ENCODE peak calls at places on chromosome 9, in seven cellular contexts. One of them, this sample, is unnamed.

GRCh38 chr9:95505676-95506437 is 10.9 kb downstream of the PTCH1 start:
- DNase-seq in NCI-H460: peak
- DNase-seq in ELR: peak
- DNase-seq in GM04504: no peak
- DNase-seq in Panc1: no peak
- DNase-seq in hepatocyte: peak
- DNase-seq in amniotic epithelial cell: peak
- DNase-seq in this sample: no peak

GRCh38 chr9:127386249-127386648 is 10.7 kb upstream of the SLC2A8 start:
- DNase-seq in NCI-H460: no peak
- DNase-seq in ELR: no peak
- DNase-seq in GM04504: no peak
- DNase-seq in Panc1: no peak
- DNase-seq in hepatocyte: no peak
- DNase-seq in amniotic epithelial cell: no peak
- DNase-seq in this sample: no peak

GRCh38 chr9:121510766-121511555 is 11.3 kb upstream of the GGTA1 start:
- DNase-seq in NCI-H460: no peak
- DNase-seq in ELR: no peak
- DNase-seq in GM04504: no peak
- DNase-seq in Panc1: no peak
- DNase-seq in hepatocyte: no peak
- DNase-seq in amniotic epithelial cell: no peak
- DNase-seq in this sample: no peak

GRCh38 chr9:107251756-107252322 is 31.2 kb upstream of the RAD23B start:
- DNase-seq in NCI-H460: no peak
- DNase-seq in ELR: peak
- DNase-seq in GM04504: peak
- DNase-seq in Panc1: no peak
- DNase-seq in hepatocyte: peak
- DNase-seq in amniotic epithelial cell: peak
- DNase-seq in this sample: no peak

GRCh38 chr9:134851015-134851414 is 29.6 kb upstream of the FCN2 start:
- DNase-seq in NCI-H460: no peak
- DNase-seq in ELR: no peak
- DNase-seq in GM04504: no peak
- DNase-seq in Panc1: no peak
- DNase-seq in hepatocyte: no peak
- DNase-seq in amniotic epithelial cell: no peak
- DNase-seq in this sample: no peak

GRCh38 chr9:18824095-18824666 is 208.8 kb downstream of the SAXO1 start:
- DNase-seq in NCI-H460: no peak
- DNase-seq in ELR: peak
- DNase-seq in GM04504: peak
- DNase-seq in Panc1: no peak
- DNase-seq in hepatocyte: peak
- DNase-seq in amniotic epithelial cell: peak
- DNase-seq in this sample: no peak

GRCh38 chr9:94921656-94922055 is 195.2 kb downstream of the AOPEP start:
- DNase-seq in NCI-H460: no peak
- DNase-seq in ELR: peak
- DNase-seq in GM04504: no peak
- DNase-seq in Panc1: no peak
- DNase-seq in hepatocyte: no peak
- DNase-seq in amniotic epithelial cell: no peak
- DNase-seq in this sample: no peak

GRCh38 chr9:122261469-122261881 is 3.2 kb downstream of the RBM18 start:
- DNase-seq in NCI-H460: peak
- DNase-seq in ELR: peak
- DNase-seq in GM04504: peak
- DNase-seq in Panc1: no peak
- DNase-seq in hepatocyte: peak
- DNase-seq in amniotic epithelial cell: peak
- DNase-seq in this sample: peak

GRCh38 chr9:14962193-14962899 is 52.1 kb upstream of the FREM1 start:
- DNase-seq in NCI-H460: no peak
- DNase-seq in ELR: no peak
- DNase-seq in GM04504: no peak
- DNase-seq in Panc1: no peak
- DNase-seq in hepatocyte: no peak
- DNase-seq in amniotic epithelial cell: no peak
- DNase-seq in this sample: no peak

GRCh38 chr9:83154821-83155220 is 91.9 kb upstream of the RASEF start:
- DNase-seq in NCI-H460: peak
- DNase-seq in ELR: no peak
- DNase-seq in GM04504: no peak
- DNase-seq in Panc1: no peak
- DNase-seq in hepatocyte: peak
- DNase-seq in amniotic epithelial cell: no peak
- DNase-seq in this sample: no peak

GRCh38 chr9:16133556-16134227 is 580.8 kb downstream of the CCDC171 start:
- DNase-seq in NCI-H460: peak
- DNase-seq in ELR: peak
- DNase-seq in GM04504: peak
- DNase-seq in Panc1: no peak
- DNase-seq in hepatocyte: peak
- DNase-seq in amniotic epithelial cell: peak
- DNase-seq in this sample: peak

GRCh38 chr9:106784076-106784475 is 78.9 kb upstream of the ZNF462 start:
- DNase-seq in NCI-H460: no peak
- DNase-seq in ELR: no peak
- DNase-seq in GM04504: no peak
- DNase-seq in Panc1: no peak
- DNase-seq in hepatocyte: no peak
- DNase-seq in amniotic epithelial cell: peak
- DNase-seq in this sample: no peak

GRCh38 chr9:88534456-88535225 is at the start of gene NXNL2:
- DNase-seq in NCI-H460: peak
- DNase-seq in ELR: peak
- DNase-seq in GM04504: peak
- DNase-seq in Panc1: no peak
- DNase-seq in hepatocyte: peak
- DNase-seq in amniotic epithelial cell: peak
- DNase-seq in this sample: peak

GRCh38 chr9:6215562-6215961 is at the start of gene IL33:
- DNase-seq in NCI-H460: no peak
- DNase-seq in ELR: no peak
- DNase-seq in GM04504: no peak
- DNase-seq in Panc1: no peak
- DNase-seq in hepatocyte: peak
- DNase-seq in amniotic epithelial cell: peak
- DNase-seq in this sample: no peak

GRCh38 chr9:101342595-101342994 is 42.2 kb downstream of the BAAT start:
- DNase-seq in NCI-H460: no peak
- DNase-seq in ELR: no peak
- DNase-seq in GM04504: no peak
- DNase-seq in Panc1: no peak
- DNase-seq in hepatocyte: no peak
- DNase-seq in amniotic epithelial cell: no peak
- DNase-seq in this sample: no peak

GRCh38 chr9:136205707-136205992 is 722 bp upstream of the LHX3 start:
- DNase-seq in NCI-H460: no peak
- DNase-seq in ELR: no peak
- DNase-seq in GM04504: no peak
- DNase-seq in Panc1: no peak
- DNase-seq in hepatocyte: no peak
- DNase-seq in amniotic epithelial cell: no peak
- DNase-seq in this sample: no peak

GRCh38 chr9:98318834-98319478 is 63.5 kb upstream of the TBC1D2 start:
- DNase-seq in NCI-H460: no peak
- DNase-seq in ELR: peak
- DNase-seq in GM04504: no peak
- DNase-seq in Panc1: no peak
- DNase-seq in hepatocyte: no peak
- DNase-seq in amniotic epithelial cell: peak
- DNase-seq in this sample: no peak

GRCh38 chr9:76007935-76008334 is 117.5 kb downstream of the PCSK5 start:
- DNase-seq in NCI-H460: no peak
- DNase-seq in ELR: no peak
- DNase-seq in GM04504: no peak
- DNase-seq in Panc1: no peak
- DNase-seq in hepatocyte: no peak
- DNase-seq in amniotic epithelial cell: no peak
- DNase-seq in this sample: no peak

GRCh38 chr9:115396071-115396529 is 278.1 kb upstream of the TNC start:
- DNase-seq in NCI-H460: no peak
- DNase-seq in ELR: peak
- DNase-seq in GM04504: no peak
- DNase-seq in Panc1: no peak
- DNase-seq in hepatocyte: no peak
- DNase-seq in amniotic epithelial cell: peak
- DNase-seq in this sample: no peak

GRCh38 chr9:137046094-137046787 is at the start of gene NPDC1:
- DNase-seq in NCI-H460: peak
- DNase-seq in ELR: peak
- DNase-seq in GM04504: peak
- DNase-seq in Panc1: no peak
- DNase-seq in hepatocyte: peak
- DNase-seq in amniotic epithelial cell: peak
- DNase-seq in this sample: peak

GRCh38 chr9:115106001-115106400 is 12.0 kb downstream of the TNC start:
- DNase-seq in NCI-H460: no peak
- DNase-seq in ELR: peak
- DNase-seq in GM04504: no peak
- DNase-seq in Panc1: no peak
- DNase-seq in hepatocyte: peak
- DNase-seq in amniotic epithelial cell: peak
- DNase-seq in this sample: peak

GRCh38 chr9:81626511-81626910 is 62.8 kb downstream of the TLE1 start:
- DNase-seq in NCI-H460: no peak
- DNase-seq in ELR: peak
- DNase-seq in GM04504: no peak
- DNase-seq in Panc1: peak
- DNase-seq in hepatocyte: peak
- DNase-seq in amniotic epithelial cell: peak
- DNase-seq in this sample: no peak

GRCh38 chr9:125169889-125170288 is 19.7 kb downstream of the PPP6C start:
- DNase-seq in NCI-H460: no peak
- DNase-seq in ELR: no peak
- DNase-seq in GM04504: no peak
- DNase-seq in Panc1: no peak
- DNase-seq in hepatocyte: no peak
- DNase-seq in amniotic epithelial cell: no peak
- DNase-seq in this sample: no peak

GRCh38 chr9:135887585-135888050 is 19.7 kb downstream of the CAMSAP1 start:
- DNase-seq in NCI-H460: no peak
- DNase-seq in ELR: no peak
- DNase-seq in GM04504: no peak
- DNase-seq in Panc1: no peak
- DNase-seq in hepatocyte: no peak
- DNase-seq in amniotic epithelial cell: no peak
- DNase-seq in this sample: no peak

GRCh38 chr9:97907051-97907450 is 15.2 kb downstream of the TRMO start:
- DNase-seq in NCI-H460: no peak
- DNase-seq in ELR: no peak
- DNase-seq in GM04504: no peak
- DNase-seq in Panc1: no peak
- DNase-seq in hepatocyte: no peak
- DNase-seq in amniotic epithelial cell: no peak
- DNase-seq in this sample: no peak

GRCh38 chr9:78428640-78429039 is 131.7 kb downstream of the PSAT1 start:
- DNase-seq in NCI-H460: no peak
- DNase-seq in ELR: no peak
- DNase-seq in GM04504: no peak
- DNase-seq in Panc1: no peak
- DNase-seq in hepatocyte: no peak
- DNase-seq in amniotic epithelial cell: no peak
- DNase-seq in this sample: no peak

GRCh38 chr9:19642256-19642655 is 146.6 kb downstream of the SLC24A2 start:
- DNase-seq in NCI-H460: no peak
- DNase-seq in ELR: no peak
- DNase-seq in GM04504: no peak
- DNase-seq in Panc1: no peak
- DNase-seq in hepatocyte: no peak
- DNase-seq in amniotic epithelial cell: no peak
- DNase-seq in this sample: no peak

GRCh38 chr9:114318416-114318815 is 4.5 kb upstream of the ORM1 start:
- DNase-seq in NCI-H460: no peak
- DNase-seq in ELR: no peak
- DNase-seq in GM04504: no peak
- DNase-seq in Panc1: no peak
- DNase-seq in hepatocyte: no peak
- DNase-seq in amniotic epithelial cell: no peak
- DNase-seq in this sample: no peak

GRCh38 chr9:134175291-134175807 is 11.0 kb upstream of the RNU6ATAC start:
- DNase-seq in NCI-H460: peak
- DNase-seq in ELR: peak
- DNase-seq in GM04504: no peak
- DNase-seq in Panc1: no peak
- DNase-seq in hepatocyte: no peak
- DNase-seq in amniotic epithelial cell: no peak
- DNase-seq in this sample: peak

GRCh38 chr9:21481470-21482057 is 549 bp downstream of the IFNE start:
- DNase-seq in NCI-H460: no peak
- DNase-seq in ELR: no peak
- DNase-seq in GM04504: no peak
- DNase-seq in Panc1: no peak
- DNase-seq in hepatocyte: no peak
- DNase-seq in amniotic epithelial cell: no peak
- DNase-seq in this sample: no peak

GRCh38 chr9:70093944-70094343 is 50.3 kb downstream of the MAMDC2 start:
- DNase-seq in NCI-H460: no peak
- DNase-seq in ELR: no peak
- DNase-seq in GM04504: no peak
- DNase-seq in Panc1: no peak
- DNase-seq in hepatocyte: no peak
- DNase-seq in amniotic epithelial cell: peak
- DNase-seq in this sample: no peak

GRCh38 chr9:130805510-130806387 is 29.3 kb upstream of the ABL1 start:
- DNase-seq in NCI-H460: no peak
- DNase-seq in ELR: no peak
- DNase-seq in GM04504: no peak
- DNase-seq in Panc1: no peak
- DNase-seq in hepatocyte: no peak
- DNase-seq in amniotic epithelial cell: peak
- DNase-seq in this sample: no peak

GRCh38 chr9:109602987-109603386 is 104.9 kb upstream of the PTPN3 start:
- DNase-seq in NCI-H460: no peak
- DNase-seq in ELR: no peak
- DNase-seq in GM04504: no peak
- DNase-seq in Panc1: no peak
- DNase-seq in hepatocyte: no peak
- DNase-seq in amniotic epithelial cell: no peak
- DNase-seq in this sample: no peak

GRCh38 chr9:126606483-126606870 is 7.3 kb upstream of the LMX1B start:
- DNase-seq in NCI-H460: no peak
- DNase-seq in ELR: no peak
- DNase-seq in GM04504: no peak
- DNase-seq in Panc1: no peak
- DNase-seq in hepatocyte: no peak
- DNase-seq in amniotic epithelial cell: no peak
- DNase-seq in this sample: no peak

GRCh38 chr9:91089405-91090131 is 272.1 kb downstream of the AUH start:
- DNase-seq in NCI-H460: peak
- DNase-seq in ELR: peak
- DNase-seq in GM04504: no peak
- DNase-seq in Panc1: peak
- DNase-seq in hepatocyte: peak
- DNase-seq in amniotic epithelial cell: peak
- DNase-seq in this sample: peak

GRCh38 chr9:4339783-4340335 is 40.0 kb upstream of the GLIS3 start:
- DNase-seq in NCI-H460: no peak
- DNase-seq in ELR: peak
- DNase-seq in GM04504: no peak
- DNase-seq in Panc1: no peak
- DNase-seq in hepatocyte: no peak
- DNase-seq in amniotic epithelial cell: no peak
- DNase-seq in this sample: no peak

GRCh38 chr9:115198018-115198417 is 80.1 kb upstream of the TNC start:
- DNase-seq in NCI-H460: no peak
- DNase-seq in ELR: peak
- DNase-seq in GM04504: no peak
- DNase-seq in Panc1: no peak
- DNase-seq in hepatocyte: no peak
- DNase-seq in amniotic epithelial cell: no peak
- DNase-seq in this sample: no peak

GRCh38 chr9:84136119-84136868 is 155.7 kb downstream of the RMI1 start:
- DNase-seq in NCI-H460: no peak
- DNase-seq in ELR: peak
- DNase-seq in GM04504: peak
- DNase-seq in Panc1: no peak
- DNase-seq in hepatocyte: no peak
- DNase-seq in amniotic epithelial cell: peak
- DNase-seq in this sample: no peak